ENCODE peak calls at places on chromosomes 1 and 21, in six cellular contexts. L is stimulated activated CD8-positive, alpha-beta memory T cell treated with anti-CD3 and anti-CD28 coated beads, Interleukin-4, amount 100 ng/mL, for 4 hours; S is RWPE1; M is colonic mucosa; N is ACHN; J is MV-4-11. C is an unnamed sample.

GRCh38 chr21:34510148-34511142 is 1.6 kb downstream of the KCNE1 start:
- DNase-seq in L (no peak), S (no peak), M (peak), N (peak), J (peak), C (peak)

GRCh38 chr1:51926171-51926812 is 47.8 kb upstream of the NRDC start:
- DNase-seq in L (no peak), S (no peak), M (no peak), N (peak), J (peak), C (no peak)

GRCh38 chr1:212254853-212255363 is 30.3 kb upstream of the PPP2R5A start:
- DNase-seq in L (no peak), S (no peak), M (no peak), N (no peak), J (no peak), C (no peak)

GRCh38 chr1:240190881-240191385 is 99.2 kb downstream of the FMN2 start:
- DNase-seq in L (no peak), S (peak), M (no peak), N (peak), J (peak), C (no peak)

GRCh38 chr21:38788275-38788911 is 17.3 kb upstream of the ETS2 start:
- DNase-seq in L (no peak), S (no peak), M (no peak), N (no peak), J (no peak), C (no peak)

GRCh38 chr1:20785907-20786309 is 1.2 kb downstream of the HP1BP3 start:
- DNase-seq in L (peak), S (peak), M (peak), N (peak), J (no peak), C (no peak)

GRCh38 chr1:221712198-221712684 is 29.6 kb downstream of the DUSP10 start:
- DNase-seq in L (no peak), S (peak), M (no peak), N (no peak), J (peak), C (no peak)

GRCh38 chr1:15702722-15703550 is 18.8 kb downstream of the PLEKHM2 start:
- DNase-seq in L (no peak), S (peak), M (no peak), N (peak), J (peak), C (peak)

GRCh38 chr1:16178596-16179497 is 23.0 kb upstream of the EPHA2 start:
- DNase-seq in L (no peak), S (no peak), M (peak), N (peak), J (no peak), C (peak)

C was measured in stomach.